ENCODE peak calls at places on chromosomes 7 and 10, in six cellular contexts. Z is adrenal gland, H is colonic mucosa, N is IMR-90, E is lung, D is heart right ventricle. P is an unnamed sample. For H3K4me1, the result is how much of the 10 kb centered on the place peaks cover.

GRCh38 chr10:79392020-79392398 is 44.7 kb downstream of the PPIF start:
- DNase-seq in Z (no peak), H (no peak), N (no peak), E (no peak), D (peak), P (no peak)

GRCh38 chr7:88757371-88757770 is 2.1 kb upstream of the ZNF804B start:
- DNase-seq in Z (no peak), H (no peak), N (no peak), E (no peak), D (no peak), P (no peak)

GRCh38 chr7:16579216-16579615 is 52.6 kb downstream of the LRRC72 start:
- DNase-seq in Z (no peak), H (no peak), N (no peak), E (no peak), D (no peak), P (no peak)

GRCh38 chr7:152544481-152544927 is 108.7 kb upstream of the KMT2C start:
- DNase-seq in Z (no peak), H (no peak), N (no peak), E (no peak), D (no peak), P (no peak)

GRCh38 chr10:89923661-89924060 is 222.3 kb downstream of the KIF20B start:
- DNase-seq in Z (no peak), H (no peak), N (no peak), E (no peak), D (no peak), P (no peak)

GRCh38 chr10:22568928-22569327 is 145.4 kb downstream of the PIP4K2A start:
- DNase-seq in Z (no peak), H (no peak), N (no peak), E (no peak), D (no peak), P (no peak)

GRCh38 chr7:38833329-38833728 is 75.7 kb downstream of the VPS41 start:
- DNase-seq in Z (no peak), H (no peak), N (no peak), E (no peak), D (no peak), P (no peak)

GRCh38 chr7:122199171-122199570 is 55.1 kb upstream of the AASS start:
- DNase-seq in Z (no peak), H (no peak), N (no peak), E (no peak), D (no peak), P (no peak)

GRCh38 chr10:130218936-130219335 is 82.7 kb downstream of the GLRX3 start:
- DNase-seq in Z (no peak), H (no peak), N (no peak), E (no peak), D (no peak), P (peak)

GRCh38 chr7:117970806-117971205 is 97.6 kb upstream of the CTTNBP2 start:
- DNase-seq in Z (no peak), H (no peak), N (no peak), E (no peak), D (no peak), P (no peak)

GRCh38 chr10:46559231-46559671 is 2.8 kb upstream of the GPRIN2 start:
- DNase-seq in Z (no peak), H (peak), N (no peak), E (peak), D (no peak), P (no peak)

GRCh38 chr10:132931258-132931657 is 11.1 kb downstream of the CFAP46 start:
- DNase-seq in Z (no peak), H (no peak), N (peak), E (no peak), D (no peak), P (no peak)

GRCh38 chr10:80454526-80455460 is 683 bp downstream of the TSPAN14 start:
- DNase-seq in Z (peak), H (peak), N (no peak), E (peak), D (peak), P (no peak)

GRCh38 chr10:78893217-78893616 is 175.5 kb upstream of the ZMIZ1 start:
- DNase-seq in Z (no peak), H (peak), N (no peak), E (no peak), D (no peak), P (no peak)

GRCh38 chr10:122543676-122544075 is 16.9 kb upstream of the DMBT1 start:
- DNase-seq in Z (no peak), H (peak), N (no peak), E (no peak), D (no peak), P (no peak)

GRCh38 chr7:131122394-131122793 is 205.3 kb upstream of the MKLN1 start:
- DNase-seq in Z (no peak), H (no peak), N (no peak), E (no peak), D (no peak), P (no peak)

GRCh38 chr10:93999401-93999851 is 5.7 kb downstream of the PLCE1 start:
- DNase-seq in Z (no peak), H (peak), N (peak), E (peak), D (peak), P (no peak)

GRCh38 chr10:117413928-117414618 is 38.8 kb upstream of the PDZD8 start:
- DNase-seq in Z (peak), H (no peak), N (no peak), E (no peak), D (no peak), P (no peak)

GRCh38 chr10:76017733-76018433 is 586.5 kb downstream of the LRMDA start:
- DNase-seq in Z (no peak), H (no peak), N (no peak), E (no peak), D (no peak), P (no peak)

GRCh38 chr7:90709501-90710465 is 113.7 kb downstream of the CDK14 start:
- DNase-seq in Z (peak), H (no peak), N (peak), E (no peak), D (no peak), P (no peak)

GRCh38 chr10:78777466-78778256 is 291.1 kb upstream of the ZMIZ1 start:
- DNase-seq in Z (no peak), H (no peak), N (peak), E (no peak), D (peak), P (no peak)

GRCh38 chr7:6284055-6284400 is 11.6 kb upstream of the CYTH3 start:
- DNase-seq in Z (no peak), H (no peak), N (no peak), E (no peak), D (no peak), P (no peak)

GRCh38 chr10:35928017-35928619 is 286.0 kb upstream of the FZD8 start:
- DNase-seq in Z (no peak), H (no peak), N (no peak), E (no peak), D (no peak), P (no peak)

GRCh38 chr7:116859323-116859722 is 3.1 kb upstream of the CAPZA2 start:
- DNase-seq in Z (no peak), H (no peak), N (peak), E (no peak), D (no peak), P (no peak)

GRCh38 chr7:43260980-43261878 is 148.8 kb downstream of the HECW1 start:
- DNase-seq in Z (peak), H (peak), N (peak), E (peak), D (peak), P (no peak)

GRCh38 chr7:47724335-47724982 is 142.5 kb upstream of the TNS3 start:
- DNase-seq in Z (no peak), H (no peak), N (peak), E (no peak), D (no peak), P (peak)

GRCh38 chr10:126929391-126929790 is 24.2 kb downstream of the DOCK1 start:
- DNase-seq in Z (no peak), H (no peak), N (no peak), E (no peak), D (no peak), P (no peak)

GRCh38 chr10:84590794-84591193 is 262.4 kb downstream of the CCSER2 start:
- DNase-seq in Z (no peak), H (no peak), N (no peak), E (no peak), D (peak), P (no peak)

GRCh38 chr7:2955177-2955768 is 88.4 kb downstream of the CARD11 start:
- DNase-seq in Z (no peak), H (no peak), N (no peak), E (no peak), D (no peak), P (no peak)

GRCh38 chr10:44201656-44202055 is 183.2 kb downstream of the CXCL12 start:
- DNase-seq in Z (no peak), H (no peak), N (no peak), E (no peak), D (no peak), P (no peak)

GRCh38 chr7:87370660-87371180 is 25.3 kb downstream of the CROT start:
- DNase-seq in Z (no peak), H (no peak), N (peak), E (no peak), D (no peak), P (no peak)

GRCh38 chr7:150993511-150993910 is 2.7 kb downstream of the NOS3 start:
- DNase-seq in Z (no peak), H (no peak), N (no peak), E (no peak), D (peak), P (no peak)

GRCh38 chr7:301291-302053 is 11.5 kb downstream of the FOXL3 start:
- DNase-seq in Z (no peak), H (no peak), N (no peak), E (no peak), D (no peak), P (no peak)

GRCh38 chr7:84452618-84453017 is 258.0 kb upstream of the SEMA3A start:
- DNase-seq in Z (no peak), H (no peak), N (no peak), E (no peak), D (no peak), P (no peak)

GRCh38 chr7:84294907-84295455 is 100.4 kb upstream of the SEMA3A start:
- DNase-seq in Z (no peak), H (no peak), N (no peak), E (no peak), D (no peak), P (no peak)

GRCh38 chr10:14397069-14397468 is 66.3 kb upstream of the FRMD4A start:
- DNase-seq in Z (peak), H (peak), N (peak), E (peak), D (peak), P (no peak)

GRCh38 chr10:82171899-82172298 is 296.9 kb downstream of the NRG3 start:
- DNase-seq in Z (no peak), H (no peak), N (no peak), E (no peak), D (no peak), P (no peak)

GRCh38 chr10:3464760-3465405 is 292.3 kb upstream of the PITRM1 start:
- DNase-seq in Z (no peak), H (peak), N (peak), E (no peak), D (no peak), P (peak)

GRCh38 chr7:71682841-71683341 is 550.9 kb downstream of the GALNT17 start:
- DNase-seq in Z (peak), H (no peak), N (no peak), E (no peak), D (no peak), P (no peak)

GRCh38 chr10:102312683-102313082 is 67.4 kb downstream of the GBF1 start:
- DNase-seq in Z (no peak), H (no peak), N (peak), E (no peak), D (no peak), P (no peak)

DNA sequence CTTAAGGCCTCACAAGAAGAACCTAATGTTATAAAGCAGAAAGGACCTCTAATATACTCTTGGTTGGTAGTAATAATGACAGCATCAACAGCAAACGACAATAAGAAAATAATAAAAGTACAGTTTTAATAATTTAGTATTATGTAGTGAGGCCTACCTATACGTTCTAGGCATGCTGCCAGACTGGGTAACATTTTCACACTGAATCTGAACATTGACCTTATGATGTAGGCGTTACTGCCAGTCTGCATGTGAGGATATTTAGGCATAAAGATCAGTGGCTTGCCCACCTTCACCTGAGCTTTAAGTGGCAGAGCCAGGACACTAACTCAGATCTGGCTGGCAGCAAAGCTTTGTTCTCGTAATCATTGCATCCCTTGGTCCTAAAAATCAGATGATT is 2.5 kb downstream of the FGL2 start:
- DNase-seq in Z (no peak), H (peak), N (no peak), E (no peak), D (no peak), P (no peak)
- H3K4me1 ChIP-seq in Z (under half), H (under half), N (under half), E (under half), D (under half), P (under half)

GRCh38 chr10:59907537-59907917 is 1.2 kb upstream of the CCDC6 start:
- DNase-seq in Z (no peak), H (no peak), N (no peak), E (no peak), D (no peak), P (no peak)
- H3K4me1 ChIP-seq in Z (under half), H (under half), N (under half), E (under half), D (under half), P (under half)

DNA sequence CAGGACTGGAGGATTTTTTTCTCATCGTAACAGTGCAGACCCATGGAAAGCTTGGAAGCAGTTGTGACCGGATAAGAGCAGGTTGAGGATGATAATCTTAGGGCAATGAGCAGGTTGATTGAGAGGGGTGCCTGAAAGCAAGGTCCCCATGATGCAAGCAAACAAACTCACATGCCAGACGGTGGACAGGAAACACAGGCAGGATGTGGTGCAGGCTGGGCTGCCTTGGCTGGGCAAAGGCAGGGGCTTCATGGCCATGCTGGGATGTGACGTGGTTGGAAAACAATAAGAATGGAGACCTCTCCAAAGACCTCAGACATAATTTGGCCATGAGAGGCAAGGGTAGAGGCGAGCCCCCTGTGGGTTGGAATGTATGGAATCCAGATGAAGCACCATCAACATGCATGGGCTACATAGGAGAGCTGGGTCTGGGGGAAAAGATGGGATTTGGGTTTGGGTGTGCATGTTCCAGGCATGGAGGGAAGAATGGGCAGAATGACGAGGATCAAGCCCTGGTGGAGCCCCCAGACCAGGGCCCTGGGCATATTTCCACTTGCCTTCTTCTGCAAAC is 58.3 kb downstream of the IKZF1 start:
- DNase-seq in Z (no peak), H (no peak), N (no peak), E (no peak), D (no peak), P (no peak)
- H3K4me1 ChIP-seq in Z (under half), H (under half), N (under half), E (under half), D (under half), P (under half)

DNA sequence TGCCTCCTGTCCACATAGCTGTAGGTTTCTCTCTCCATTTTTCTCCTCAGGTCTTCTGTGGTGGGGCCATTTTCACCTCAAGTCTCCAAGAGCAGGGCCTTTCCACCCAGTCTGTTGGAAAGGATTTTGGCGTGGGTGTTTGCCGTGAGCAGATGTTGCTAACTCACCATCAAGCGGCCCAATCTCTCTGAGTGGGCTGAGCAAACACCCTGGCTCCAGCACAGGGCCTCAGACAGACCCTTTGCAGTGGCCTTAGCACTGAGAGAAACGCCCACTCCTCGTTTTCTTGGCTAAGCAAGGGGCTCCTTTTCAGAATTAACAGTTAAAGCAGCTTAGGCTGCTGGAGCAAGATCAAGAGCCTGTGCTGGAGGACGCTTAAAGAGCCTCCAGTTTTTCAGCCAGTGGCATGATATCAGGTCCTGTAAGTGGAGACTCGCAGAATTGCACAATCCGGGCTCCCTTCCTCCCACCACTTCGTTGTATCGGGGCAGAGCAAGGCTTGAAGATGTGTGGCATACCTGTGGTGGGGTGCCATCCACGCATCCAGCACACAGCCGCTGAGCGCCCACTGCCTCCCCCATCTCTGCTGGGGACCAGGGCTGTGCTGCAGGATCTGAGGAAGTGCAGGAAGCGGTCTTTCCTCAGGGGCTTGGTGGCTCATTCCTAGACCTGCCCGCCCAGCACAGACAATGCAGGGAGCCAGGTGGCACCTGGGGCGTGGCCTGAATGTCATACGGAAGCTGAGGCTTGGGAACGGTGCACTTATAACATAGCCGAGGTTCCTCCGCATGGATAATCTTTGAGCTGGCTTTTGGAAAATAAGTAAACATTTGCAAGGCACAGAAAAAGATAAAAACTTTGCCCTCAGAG is 142.7 kb downstream of the ADARB2 start:
- DNase-seq in Z (no peak), H (no peak), N (no peak), E (no peak), D (no peak), P (no peak)
- H3K4me1 ChIP-seq in Z (under half), H (under half), N (under half), E (under half), D (under half), P (under half)

DNA sequence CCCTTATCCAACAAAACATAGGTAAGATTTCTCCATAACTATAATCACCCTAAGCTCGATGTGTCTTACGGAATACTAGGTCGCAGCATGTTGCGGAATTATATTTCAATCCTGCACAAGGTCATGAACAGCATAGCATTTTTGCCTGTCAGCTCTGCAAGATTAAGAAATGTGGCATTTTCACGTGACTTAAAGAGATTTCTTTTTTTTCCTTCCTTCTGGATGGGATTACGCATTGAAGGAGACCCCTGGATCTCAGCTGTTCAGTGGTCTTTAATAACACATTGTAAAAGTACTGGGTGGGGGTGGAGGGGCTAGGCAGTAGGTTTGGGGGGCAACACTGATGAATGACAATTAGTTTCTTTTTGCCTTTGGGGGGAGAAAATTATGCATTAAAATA is 106.7 kb downstream of the CUBN start:
- DNase-seq in Z (peak), H (no peak), N (no peak), E (no peak), D (no peak), P (no peak)
- H3K4me1 ChIP-seq in Z (under half), H (under half), N (under half), E (under half), D (under half), P (under half)

P was measured in vagina.